ENCODE peak calls at places on chromosomes 11 and 22, in four cellular contexts. T is activated CD4-positive, alpha-beta T cell treated with anti-CD3 and anti-CD28 coated beads, Interleukin-2, amount 10 ng/mL, durations not matched to agents 7 days and 5 days; L is right lobe of liver; D is renal cortical epithelial cell. X is an unnamed sample.
A peak's percentile ranks its signal among the peaks of the same experiment; 100 is the strongest.

GRCh38 chr22:35835998-35836691 is 118.5 kb downstream of the APOL5 start:
- DNase-seq in T (no peak), D (peak; percentile 86), L (peak; percentile 60), X (peak; percentile 57)

GRCh38 chr11:534592-535518 is 521 bp downstream of the HRAS start:
- DNase-seq in L (peak; percentile 60), T (no peak), D (no peak), X (no peak)

GRCh38 chr11:122229078-122229477 is 113.1 kb upstream of the BLID start:
- DNase-seq in D (no peak), T (no peak), L (no peak), X (no peak)

GRCh38 chr11:18492888-18493287 is 33.9 kb downstream of the TSG101 start:
- DNase-seq in T (no peak), D (peak; percentile 13), L (no peak), X (no peak)

GRCh38 chr11:130831506-130832385 is 84.5 kb downstream of the SNX19 start:
- DNase-seq in T (no peak), D (no peak), L (no peak), X (no peak)

GRCh38 chr22:31044262-31044861 is 36.8 kb upstream of the SMTN start:
- DNase-seq in T (no peak), L (peak; percentile 57), D (no peak), X (no peak)

GRCh38 chr22:44146088-44146861 is 34.5 kb upstream of the PARVG start:
- DNase-seq in T (no peak), L (no peak), D (no peak), X (peak; percentile 49)

GRCh38 chr22:46107089-46107664 is 43.1 kb upstream of the PPARA start:
- DNase-seq in T (no peak), D (no peak), L (peak; percentile 85), X (no peak)

X was measured in NT2/D1.